ENCODE peak calls at places on chromosomes 7 and 10, in four cellular contexts. Q, R, T and U are unnamed samples.

GRCh38 chr7:41437257-41438196 is 265.4 kb downstream of the INHBA start:
- DNase-seq in Q (no peak), R (no peak), T (no peak), U (no peak)

GRCh38 chr7:157005456-157006204 is 4.8 kb downstream of the MNX1 start:
- DNase-seq in Q (no peak), R (no peak), T (no peak), U (no peak)

GRCh38 chr7:30412810-30413504 is 65.6 kb downstream of the NOD1 start:
- DNase-seq in Q (no peak), R (peak), T (no peak), U (peak)

GRCh38 chr10:58851606-58852005 is 324.8 kb upstream of the PHYHIPL start:
- DNase-seq in Q (no peak), R (no peak), T (no peak), U (no peak)

GRCh38 chr7:137325927-137326326 is 17.6 kb downstream of the PTN start:
- DNase-seq in Q (no peak), R (no peak), T (no peak), U (peak)

GRCh38 chr10:101001225-101002035 is 1.8 kb downstream of the LZTS2 start:
- DNase-seq in Q (peak), R (no peak), T (peak), U (peak)

GRCh38 chr10:17605936-17606335 is 11.2 kb downstream of the HACD1 start:
- DNase-seq in Q (no peak), R (no peak), T (no peak), U (no peak)

GRCh38 chr7:3188946-3189345 is 112.1 kb upstream of the SDK1 start:
- DNase-seq in Q (no peak), R (no peak), T (no peak), U (no peak)

GRCh38 chr7:94514140-94514889 is 4.7 kb downstream of the CASD1 start:
- DNase-seq in Q (no peak), R (no peak), T (no peak), U (no peak)

GRCh38 chr7:192035-192649 is at the start of gene FAM20C:
- DNase-seq in Q (peak), R (no peak), T (peak), U (no peak)

GRCh38 chr7:150731916-150732315 is 5.3 kb upstream of the GIMAP5 start:
- DNase-seq in Q (no peak), R (no peak), T (no peak), U (no peak)

GRCh38 chr10:12872577-12872976 is 128.9 kb downstream of the CCDC3 start:
- DNase-seq in Q (no peak), R (no peak), T (no peak), U (no peak)

GRCh38 chr7:128874140-128875031 is 11.7 kb downstream of the ATP6V1F start:
- DNase-seq in Q (no peak), R (no peak), T (peak), U (no peak)

GRCh38 chr7:27100601-27101187 is 1.8 kb downstream of the HOXA2 start:
- DNase-seq in Q (no peak), R (no peak), T (no peak), U (no peak)

GRCh38 chr7:86013662-86014061 is 630.0 kb upstream of the GRM3 start:
- DNase-seq in Q (no peak), R (no peak), T (no peak), U (no peak)

GRCh38 chr7:95865716-95866371 is 93.5 kb downstream of the DYNC1I1 start:
- DNase-seq in Q (no peak), R (no peak), T (no peak), U (no peak)

GRCh38 chr7:151825711-151826110 is 51.2 kb downstream of the PRKAG2 start:
- DNase-seq in Q (no peak), R (no peak), T (no peak), U (no peak)

GRCh38 chr10:104337527-104337984 is 709 bp downstream of the ITPRIP start:
- DNase-seq in Q (no peak), R (no peak), T (no peak), U (no peak)

GRCh38 chr10:79418274-79418673 is 27.1 kb downstream of the ZCCHC24 start:
- DNase-seq in Q (no peak), R (no peak), T (peak), U (no peak)

GRCh38 chr10:131742371-131743000 is 158.3 kb upstream of the PPP2R2D start:
- DNase-seq in Q (no peak), R (no peak), T (no peak), U (no peak)

GRCh38 chr10:82924711-82925110 is 1049.7 kb downstream of the NRG3 start:
- DNase-seq in Q (no peak), R (no peak), T (no peak), U (no peak)

GRCh38 chr10:129760003-129760315 is 204.1 kb downstream of the EBF3 start:
- DNase-seq in Q (no peak), R (no peak), T (no peak), U (no peak)

DNA sequence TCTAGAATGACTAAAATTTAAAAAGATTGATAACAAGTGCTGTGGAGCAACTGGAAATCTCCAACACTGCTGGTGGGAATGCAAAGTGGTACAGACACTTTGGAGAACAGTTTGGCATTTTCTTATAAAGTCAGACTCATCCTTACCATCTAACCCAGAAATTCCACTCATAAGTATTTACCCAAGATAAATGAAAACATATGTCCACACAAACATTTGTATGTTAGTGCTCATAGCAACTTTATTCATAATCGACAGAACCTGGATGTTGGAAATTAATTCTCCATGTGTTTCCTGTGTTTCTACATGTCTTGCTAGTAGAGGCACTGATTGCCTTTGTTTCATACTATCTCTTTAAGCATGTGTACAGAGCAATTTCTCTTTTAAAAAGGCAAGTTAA is 282.4 kb downstream of the AHR start:
- DNase-seq in Q (no peak), R (no peak), T (no peak), U (no peak)
- H3K4me3 ChIP-seq in Q (no peak), R (no peak), T (no peak), U (no peak)

GRCh38 chr7:22822486-22823141 is at the start of gene TOMM7:
- DNase-seq in Q (peak), R (peak), T (peak), U (peak)
- TF ChIP-seq CTCF in Q (no peak), R (peak), T (peak), U (peak)

DNA sequence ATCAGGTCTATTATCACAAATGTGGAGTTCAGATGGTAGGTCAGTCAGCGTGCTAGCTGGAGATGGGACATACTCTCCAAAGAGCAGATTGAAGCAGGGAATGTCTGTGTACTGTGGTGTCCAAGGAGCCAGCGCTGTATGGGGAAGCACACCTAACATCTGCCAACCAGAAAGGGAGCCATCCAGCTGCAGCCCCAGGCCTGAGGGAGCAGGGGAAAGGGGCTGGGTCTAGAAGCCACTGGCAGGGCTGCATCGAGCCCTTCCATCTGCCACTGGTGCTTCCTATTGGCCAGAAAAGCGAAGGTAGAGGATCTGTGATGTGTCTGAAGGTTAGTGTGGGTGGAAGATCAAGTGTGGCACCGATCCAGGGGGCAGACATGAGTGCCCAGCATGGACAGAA is 8.0 kb upstream of the RAMP3 start:
- DNase-seq in Q (no peak), R (no peak), T (no peak), U (no peak)
- H3K4me3 ChIP-seq in Q (no peak), R (no peak), T (no peak), U (no peak)

DNA sequence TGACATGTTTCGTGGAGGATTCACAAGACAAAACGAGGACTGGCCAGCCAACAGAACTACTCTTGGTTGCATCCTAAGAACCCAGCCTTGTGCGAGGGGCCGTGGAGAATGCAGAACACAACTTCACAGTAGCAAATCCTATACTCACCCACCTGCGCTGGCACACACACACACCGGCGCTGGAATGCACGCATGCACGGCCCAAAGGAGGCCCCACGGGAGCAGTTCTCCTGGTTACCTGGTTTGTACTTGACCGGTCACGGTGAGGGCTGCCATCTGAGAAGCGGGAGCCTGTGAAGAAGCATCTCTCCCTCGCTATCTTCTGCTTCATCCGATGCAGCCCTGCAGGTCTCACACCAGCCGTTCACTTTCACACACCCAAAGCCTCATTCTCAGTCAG is 137.8 kb downstream of the ZMYND11 start:
- DNase-seq in Q (no peak), R (no peak), T (no peak), U (no peak)
- TF ChIP-seq CTCF in Q (no peak), R (no peak), T (no peak), U (no peak)

GRCh38 chr7:74575811-74576210 is 81.7 kb upstream of the GTF2I start:
- DNase-seq in Q (no peak), R (no peak), T (no peak), U (no peak)

GRCh38 chr7:74582447-74583039 is 75.0 kb upstream of the GTF2I start:
- DNase-seq in Q (no peak), R (no peak), T (no peak), U (no peak)

GRCh38 chr7:74583630-74584029 is 73.9 kb upstream of the GTF2I start:
- DNase-seq in Q (no peak), R (no peak), T (no peak), U (no peak)

GRCh38 chr7:74581916-74582440 is 75.5 kb upstream of the GTF2I start:
- DNase-seq in Q (no peak), R (no peak), T (no peak), U (no peak)

DNA sequence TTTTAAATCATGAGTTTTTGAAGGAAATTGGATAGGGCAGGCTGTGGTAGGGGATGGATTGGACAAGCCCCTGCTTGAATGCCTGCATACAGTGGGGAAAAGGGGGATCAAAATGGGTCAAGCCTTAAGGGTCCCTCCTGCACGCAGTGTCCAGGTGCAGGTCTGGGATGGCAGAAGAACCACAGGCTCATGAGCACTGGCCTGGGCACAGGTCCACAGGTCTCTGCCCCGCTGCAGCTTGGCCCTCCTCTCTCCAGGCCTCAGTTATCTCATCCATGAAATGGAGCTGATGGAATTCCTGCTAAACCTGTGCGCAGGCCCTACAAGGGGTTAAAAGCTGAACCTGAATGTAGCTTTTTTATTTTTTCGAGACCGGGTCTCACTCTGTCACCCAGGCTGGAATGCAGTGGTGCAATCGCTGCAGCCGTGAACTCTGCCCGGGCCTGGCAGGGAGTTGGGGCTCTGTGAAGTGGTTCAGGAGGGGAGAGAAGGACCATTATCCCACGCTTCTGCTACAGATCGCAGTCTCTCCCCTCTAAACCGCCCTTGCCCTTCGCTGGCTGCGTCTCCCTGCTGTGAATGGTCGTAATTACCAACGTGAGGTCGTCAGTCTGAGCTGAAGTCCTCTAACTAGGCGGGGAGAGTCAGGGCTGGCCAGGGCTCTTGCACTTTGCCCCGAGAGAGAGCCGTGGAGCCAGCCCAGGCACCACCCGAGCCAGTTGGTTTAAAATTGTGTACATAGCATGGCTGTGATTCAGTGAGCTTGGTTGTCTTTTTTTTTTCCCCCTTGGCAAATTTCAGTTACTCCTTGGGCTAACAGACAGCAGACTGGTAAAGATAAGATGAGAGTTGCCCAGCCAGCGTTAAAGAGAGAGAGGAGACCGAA is 77.5 kb upstream of the GTF2I start:
- DNase-seq in Q (no peak), R (no peak), T (no peak), U (no peak)
- H3K4me3 ChIP-seq in Q (no peak), R (no peak), T (no peak), U (no peak)

GRCh38 chr7:24657980-24658379 is 84.7 kb downstream of the PALS2 start:
- DNase-seq in Q (no peak), R (no peak), T (no peak), U (no peak)

GRCh38 chr7:24653316-24654085 is 80.2 kb downstream of the PALS2 start:
- DNase-seq in Q (no peak), R (no peak), T (no peak), U (no peak)

GRCh38 chr7:24656608-24657007 is 83.4 kb downstream of the PALS2 start:
- DNase-seq in Q (no peak), R (no peak), T (no peak), U (no peak)

GRCh38 chr7:24654305-24654704 is 81.1 kb downstream of the PALS2 start:
- DNase-seq in Q (no peak), R (no peak), T (no peak), U (no peak)

GRCh38 chr7:24652551-24652950 is 79.3 kb downstream of the PALS2 start:
- DNase-seq in Q (no peak), R (no peak), T (no peak), U (no peak)
- TF ChIP-seq CTCF in Q (no peak), R (no peak), T (no peak), U (no peak)

GRCh38 chr10:68247931-68248330 is 16.0 kb upstream of the ATOH7 start:
- DNase-seq in Q (no peak), R (no peak), T (no peak), U (no peak)

GRCh38 chr10:68251146-68251545 is 19.2 kb upstream of the ATOH7 start:
- DNase-seq in Q (no peak), R (no peak), T (no peak), U (no peak)

GRCh38 chr10:68249297-68249696 is 17.4 kb upstream of the ATOH7 start:
- DNase-seq in Q (no peak), R (no peak), T (no peak), U (no peak)

GRCh38 chr10:68253356-68253755 is 21.4 kb upstream of the ATOH7 start:
- DNase-seq in Q (no peak), R (no peak), T (no peak), U (no peak)

DNA sequence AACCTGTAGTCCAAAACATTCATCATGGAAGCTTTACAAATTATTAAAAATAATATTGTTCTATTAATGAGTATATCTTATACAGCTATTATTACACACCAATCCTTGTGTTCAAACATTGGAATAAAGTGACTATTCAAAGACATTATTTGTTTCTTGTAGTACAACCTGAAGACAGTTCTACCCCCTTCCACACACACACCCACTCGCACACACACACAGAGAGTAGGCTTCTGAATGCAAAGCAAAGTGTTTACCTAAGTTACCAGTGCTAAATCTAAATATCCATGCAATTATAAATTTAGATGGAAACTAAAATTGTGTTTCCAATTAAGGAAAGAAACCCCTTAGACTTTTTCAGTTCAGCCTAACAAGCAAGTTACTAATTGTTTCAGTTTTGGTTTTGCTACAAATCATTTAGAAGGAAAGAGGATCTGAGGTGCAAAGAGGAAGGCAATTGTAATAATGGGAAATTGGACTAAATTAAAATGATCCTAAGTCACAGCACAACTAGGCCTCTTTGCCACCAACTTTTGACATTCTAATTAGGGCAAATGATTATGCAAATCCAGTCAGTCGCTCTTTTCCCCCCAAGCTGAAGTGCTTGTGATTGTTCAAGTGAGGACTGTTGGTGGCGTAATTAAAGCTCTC is 19.8 kb upstream of the ATOH7 start:
- DNase-seq in Q (no peak), R (no peak), T (no peak), U (no peak)
- H3K4me3 ChIP-seq in Q (no peak), R (no peak), T (no peak), U (no peak)

GRCh38 chr10:102283488-102283887 is 38.2 kb downstream of the GBF1 start:
- DNase-seq in Q (no peak), R (no peak), T (no peak), U (no peak)
- TF ChIP-seq CTCF in Q (no peak), R (no peak), T (no peak), U (no peak)

DNA sequence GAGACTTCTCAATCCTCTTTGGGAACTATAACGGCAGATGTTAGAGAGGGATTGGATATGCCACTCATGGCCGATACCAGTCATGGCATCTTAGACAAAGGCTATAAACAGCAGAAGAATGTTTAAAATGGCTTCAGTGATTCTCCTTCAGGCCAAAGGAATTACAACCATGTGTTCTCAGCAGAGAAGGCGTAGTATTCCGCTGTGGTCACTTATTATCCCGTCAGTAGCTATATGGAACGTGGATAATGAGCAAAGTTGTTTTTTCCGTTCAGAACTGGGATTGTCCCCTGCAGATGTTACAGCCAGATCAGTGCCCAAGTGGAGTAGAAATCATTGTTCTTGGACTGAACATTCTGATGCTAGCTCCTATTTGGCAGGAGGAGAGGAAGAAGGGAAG is 43.1 kb downstream of the TEX36 start:
- DNase-seq in Q (no peak), R (no peak), T (no peak), U (peak)
- H3K4me3 ChIP-seq in Q (no peak), R (no peak), T (no peak), U (no peak)

GRCh38 chr10:88138319-88138848 is 275.0 kb downstream of the PTEN start:
- DNase-seq in Q (no peak), R (no peak), T (no peak), U (no peak)
- TF ChIP-seq CTCF in Q (no peak), R (no peak), T (no peak), U (no peak)